ENCODE peak calls at places on chromosome 21, in nine cellular contexts. W, P, Y, F, G, C, A, D and E are unnamed samples.

GRCh38 chr21:46226146-46226545 is 2.4 kb downstream of the LSS start:
- DNase-seq in W (no peak), P (no peak), Y (no peak), F (no peak), G (no peak), C (peak; percentile 19), A (no peak), D (no peak), E (no peak)

GRCh38 chr21:34204021-34204420 is 130.6 kb downstream of the MRPS6 start:
- DNase-seq in W (no peak), P (no peak), Y (no peak), F (peak; percentile 42), G (no peak), C (no peak), A (no peak), D (no peak), E (no peak)

GRCh38 chr21:35294231-35294898 is 245.3 kb upstream of the RUNX1 start:
- DNase-seq in W (no peak), P (no peak), Y (peak; percentile 54), F (no peak), G (peak; percentile 86), C (no peak), A (no peak), D (no peak), E (no peak)

GRCh38 chr21:33909756-33910155 is 5.8 kb downstream of the ATP5PO start:
- DNase-seq in W (no peak), P (no peak), Y (no peak), F (no peak), G (no peak), C (no peak), A (no peak), D (no peak), E (no peak)

GRCh38 chr21:21851657-21852056 is 853.4 kb downstream of the NCAM2 start:
- DNase-seq in W (no peak), P (no peak), Y (no peak), F (no peak), G (no peak), C (peak; percentile 13), A (no peak), D (no peak), E (no peak)

GRCh38 chr21:46122241-46122671 is 24.3 kb downstream of the COL6A2 start:
- DNase-seq in W (no peak), P (no peak), Y (peak; percentile 24), F (peak; percentile 23), G (no peak), C (peak; percentile 78), A (peak; percentile 11), D (no peak), E (no peak)

GRCh38 chr21:45093064-45093532 is 18.7 kb downstream of the ADARB1 start:
- DNase-seq in W (no peak), P (no peak), Y (peak; percentile 43), F (peak; percentile 71), G (no peak), C (no peak), A (no peak), D (no peak), E (no peak)

GRCh38 chr21:45994086-45994661 is 12.6 kb downstream of the COL6A1 start:
- DNase-seq in W (peak; percentile 7), P (no peak), Y (peak; percentile 17), F (peak; percentile 28), G (no peak), C (no peak), A (no peak), D (no peak), E (no peak)

GRCh38 chr21:26167593-26167992 is 3.0 kb downstream of the APP start:
- DNase-seq in W (no peak), P (no peak), Y (no peak), F (no peak), G (no peak), C (no peak), A (no peak), D (no peak), E (no peak)

GRCh38 chr21:44702111-44702972 is 5.4 kb downstream of the KRTAP10-12 start:
- DNase-seq in W (no peak), P (no peak), Y (no peak), F (no peak), G (no peak), C (no peak), A (no peak), D (peak; percentile 74), E (no peak)

GRCh38 chr21:37863842-37864241 is 52.4 kb downstream of the KCNJ6 start:
- DNase-seq in W (no peak), P (no peak), Y (no peak), F (no peak), G (no peak), C (peak; percentile 94), A (no peak), D (no peak), E (no peak)

GRCh38 chr21:45973475-45974072 is 8.0 kb upstream of the COL6A1 start:
- DNase-seq in W (peak; percentile 67), P (peak; percentile 80), Y (peak; percentile 66), F (peak; percentile 90), G (peak; percentile 35), C (peak; percentile 87), A (peak; percentile 94), D (no peak), E (no peak)

GRCh38 chr21:40886931-40887330 is 40.0 kb upstream of the DSCAM start:
- DNase-seq in W (no peak), P (no peak), Y (no peak), F (no peak), G (no peak), C (no peak), A (no peak), D (peak; percentile 62), E (no peak)

GRCh38 chr21:35254752-35255138 is 205.6 kb upstream of the RUNX1 start:
- DNase-seq in W (no peak), P (no peak), Y (no peak), F (no peak), G (no peak), C (no peak), A (no peak), D (no peak), E (no peak)

GRCh38 chr21:45836268-45836655 is 145.3 kb upstream of the COL6A1 start:
- DNase-seq in W (no peak), P (no peak), Y (no peak), F (no peak), G (no peak), C (peak; percentile 61), A (no peak), D (no peak), E (no peak)

GRCh38 chr21:20882462-20883415 is 115.5 kb upstream of the NCAM2 start:
- DNase-seq in W (no peak), P (peak; percentile 46), Y (peak; percentile 47), F (no peak), G (peak; percentile 8), C (peak; percentile 0), A (no peak), D (no peak), E (no peak)

GRCh38 chr21:45330075-45330781 is 42.5 kb upstream of the POFUT2 start:
- DNase-seq in W (no peak), P (no peak), Y (no peak), F (peak; percentile 44), G (no peak), C (peak; percentile 88), A (peak; percentile 70), D (no peak), E (no peak)

GRCh38 chr21:34200288-34200905 is 127.0 kb downstream of the MRPS6 start:
- DNase-seq in W (no peak), P (no peak), Y (no peak), F (no peak), G (no peak), C (no peak), A (peak; percentile 34), D (peak; percentile 72), E (no peak)

GRCh38 chr21:34986561-34987533 is 62.3 kb downstream of the RUNX1 start:
- DNase-seq in W (peak; percentile 25), P (no peak), Y (no peak), F (no peak), G (peak; percentile 93), C (peak; percentile 81), A (no peak), D (no peak), E (no peak)

GRCh38 chr21:42974832-42975820 is 764 bp downstream of the PKNOX1 start:
- DNase-seq in W (peak; percentile 51), P (peak; percentile 41), Y (peak; percentile 63), F (peak; percentile 68), G (no peak), C (peak; percentile 64), A (peak; percentile 61), D (no peak), E (no peak)
- TF ChIP-seq POLR2A in W (no peak), P (peak; percentile 10), Y (no peak), F (no peak), G (no peak), C (peak; percentile 60), A (peak; percentile 39), D (no peak), E (no peak)

DNA sequence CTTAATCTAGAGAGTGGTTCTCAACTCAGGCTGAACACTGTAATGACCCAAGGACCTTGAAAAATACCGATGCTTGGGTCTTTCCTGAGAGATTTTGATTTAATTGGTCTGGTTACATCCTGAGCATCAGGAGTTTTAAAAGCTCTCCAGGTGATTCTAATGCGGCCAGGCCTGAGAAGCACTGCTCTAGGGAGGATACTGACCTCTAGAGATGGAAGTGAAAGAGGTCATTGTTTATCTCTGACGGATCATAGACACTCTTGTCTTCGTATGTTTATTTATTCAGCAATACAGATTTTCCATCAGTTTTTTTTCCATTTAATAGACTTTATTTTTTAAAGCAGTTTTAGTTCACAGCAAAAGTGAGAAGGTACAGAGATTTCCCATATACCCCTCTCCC is 54.5 kb upstream of the IGSF5 start:
- DNase-seq in W (no peak), P (no peak), Y (no peak), F (no peak), G (no peak), C (no peak), A (no peak), D (no peak), E (no peak)
- H3K27ac ChIP-seq in W (no peak overlapping the region), P (no peak overlapping the region), Y (no peak overlapping the region), F (no peak overlapping the region), G (no peak overlapping the region), C (no peak overlapping the region), A (no peak overlapping the region), D (no peak overlapping the region), E (no peak overlapping the region)

DNA sequence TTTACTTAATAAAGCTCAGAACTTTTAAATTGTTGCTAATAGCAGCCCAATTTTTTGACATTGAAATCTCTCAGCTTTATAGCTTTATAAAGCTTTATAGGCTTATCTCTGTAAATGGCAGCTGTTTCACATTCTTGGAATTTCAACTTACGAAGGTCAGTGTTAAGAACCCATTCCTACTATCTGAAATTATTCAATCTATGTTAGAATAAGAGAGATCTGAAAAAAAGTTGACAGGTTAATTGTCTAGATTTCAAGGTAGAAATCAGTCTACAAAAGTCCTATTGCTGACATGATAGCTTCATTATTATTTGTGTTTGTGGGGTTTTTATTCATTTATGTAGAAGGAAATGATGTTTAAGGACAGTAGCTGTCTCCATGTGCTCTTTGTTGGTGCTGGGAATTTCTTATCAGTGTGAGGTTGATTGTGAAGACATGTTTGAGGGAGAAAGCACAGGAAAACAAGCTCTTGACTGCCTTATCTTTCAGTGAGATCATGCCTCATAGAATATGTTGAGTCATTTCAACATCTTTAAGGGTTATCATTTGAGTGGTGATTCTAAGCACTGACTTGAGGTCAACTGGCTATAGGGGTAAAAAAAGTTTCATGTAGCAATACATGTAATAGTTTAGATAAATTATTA is 404.9 kb upstream of the ADAMTS5 start:
- DNase-seq in W (no peak), P (no peak), Y (no peak), F (no peak), G (no peak), C (peak; percentile 71), A (no peak), D (no peak), E (no peak)
- H3K4me1 ChIP-seq in W (no peaks in the 10 kb centered on the region), P (no peaks in the 10 kb centered on the region), Y (no peaks in the 10 kb centered on the region), F (peaks cover 29% of the 10 kb centered on the region), G (no peaks in the 10 kb centered on the region), C (peaks cover 6% of the 10 kb centered on the region), A (peaks cover 10% of the 10 kb centered on the region), D (no peaks in the 10 kb centered on the region), E (peaks cover 8% of the 10 kb centered on the region)

GRCh38 chr21:43352568-43353281 is 74.2 kb downstream of the SIK1 start:
- DNase-seq in W (peak; percentile 59), P (no peak), Y (no peak), F (no peak), G (peak; percentile 56), C (no peak), A (no peak), D (no peak), E (no peak)
- TF ChIP-seq POLR2A in W (no peak), P (no peak), Y (no peak), F (no peak), G (no peak), C (no peak), A (no peak), D (no peak), E (no peak)